ENCODE peak calls at places on chromosomes 5 and 9, in six cellular contexts. V, R, E, K, C and F are unnamed samples.

GRCh38 chr5:132433141-132433540 is 57.4 kb downstream of the IRF1 start:
- DNase-seq in V (no peak), R (no peak), E (peak; percentile 27), K (no peak), C (no peak), F (no peak)

GRCh38 chr5:124527220-124527991 is 219.0 kb downstream of the ZNF608 start:
- DNase-seq in V (no peak), R (no peak), E (no peak), K (no peak), C (no peak), F (no peak)

GRCh38 chr5:55410840-55411239 is 103.1 kb downstream of the MTREX start:
- DNase-seq in V (no peak), R (no peak), E (no peak), K (no peak), C (no peak), F (no peak)

GRCh38 chr5:120535900-120536299 is 71.8 kb downstream of the PRR16 start:
- DNase-seq in V (no peak), R (no peak), E (no peak), K (no peak), C (no peak), F (no peak)

GRCh38 chr5:113081881-113082546 is 105.4 kb downstream of the DCP2 start:
- DNase-seq in V (no peak), R (no peak), E (no peak), K (no peak), C (no peak), F (no peak)

GRCh38 chr9:126156898-126157297 is 169.7 kb upstream of the MVB12B start:
- DNase-seq in V (no peak), R (peak; percentile 35), E (no peak), K (no peak), C (no peak), F (no peak)

GRCh38 chr9:84668204-84669007 is 1.1 kb upstream of the NTRK2 start:
- DNase-seq in V (peak; percentile 51), R (peak; percentile 83), E (peak; percentile 88), K (peak; percentile 75), C (no peak), F (peak; percentile 57)

GRCh38 chr5:93611900-93612898 is 29.2 kb downstream of the NR2F1 start:
- DNase-seq in V (no peak), R (peak; percentile 73), E (no peak), K (no peak), C (no peak), F (peak; percentile 43)

GRCh38 chr5:67160985-67161384 is 35.6 kb downstream of the CD180 start:
- DNase-seq in V (no peak), R (no peak), E (peak; percentile 67), K (no peak), C (peak; percentile 48), F (peak; percentile 63)

GRCh38 chr9:87327567-87328125 is 170.0 kb upstream of the DAPK1 start:
- DNase-seq in V (no peak), R (no peak), E (no peak), K (no peak), C (no peak), F (no peak)

GRCh38 chr5:82100303-82101077 is 128.7 kb downstream of the ATG10 start:
- DNase-seq in V (no peak), R (no peak), E (no peak), K (no peak), C (no peak), F (no peak)

GRCh38 chr9:134655591-134656333 is 14.2 kb downstream of the COL5A1 start:
- DNase-seq in V (no peak), R (peak; percentile 60), E (peak; percentile 60), K (no peak), C (no peak), F (no peak)

GRCh38 chr9:98251554-98251953 is 3.9 kb downstream of the TBC1D2 start:
- DNase-seq in V (no peak), R (no peak), E (no peak), K (no peak), C (no peak), F (peak; percentile 64)

GRCh38 chr5:142717582-142718215 is 31.8 kb upstream of the FGF1 start:
- DNase-seq in V (peak; percentile 59), R (no peak), E (no peak), K (peak; percentile 51), C (no peak), F (peak; percentile 65)

GRCh38 chr5:181203093-181203711 is 1.8 kb downstream of the TRIM7 start:
- DNase-seq in V (no peak), R (peak; percentile 50), E (no peak), K (no peak), C (no peak), F (no peak)
- H3K4me1 ChIP-seq in V (peaks cover 7% of the 10 kb centered on the region), R (peaks cover 17% of the 10 kb centered on the region), E (no peaks in the 10 kb centered on the region), K (peaks cover 8% of the 10 kb centered on the region), C (peaks cover 41% of the 10 kb centered on the region), F (peaks cover 18% of the 10 kb centered on the region)

GRCh38 chr5:77645995-77646639 is 7.6 kb upstream of the OTP start:
- DNase-seq in V (no peak), R (no peak), E (no peak), K (no peak), C (no peak), F (no peak)
- H3K27me3 ChIP-seq in V (peaks cover 99% of the 10 kb centered on the region), R (peaks cover 53% of the 10 kb centered on the region), E (peaks cover 69% of the 10 kb centered on the region), K (peaks cover 61% of the 10 kb centered on the region), C (peaks cover 50% of the 10 kb centered on the region), F (peaks cover 31% of the 10 kb centered on the region)

GRCh38 chr9:120904061-120904998 is 22.3 kb downstream of the TRAF1 start:
- DNase-seq in V (no peak), R (peak; percentile 90), E (no peak), K (no peak), C (peak; percentile 86), F (no peak)

GRCh38 chr9:120902286-120902685 is 24.3 kb downstream of the TRAF1 start:
- DNase-seq in V (no peak), R (no peak), E (no peak), K (no peak), C (no peak), F (no peak)

GRCh38 chr9:120901704-120902103 is 24.7 kb upstream of the PHF19 start:
- DNase-seq in V (no peak), R (no peak), E (no peak), K (no peak), C (no peak), F (no peak)

GRCh38 chr9:120904999-120905793 is 21.4 kb downstream of the TRAF1 start:
- DNase-seq in V (no peak), R (no peak), E (no peak), K (no peak), C (no peak), F (no peak)

GRCh38 chr9:120902824-120903608 is 23.6 kb downstream of the TRAF1 start:
- DNase-seq in V (no peak), R (no peak), E (no peak), K (no peak), C (no peak), F (no peak)
- H3K4me1 ChIP-seq in V (no peaks in the 10 kb centered on the region), R (peaks cover 23% of the 10 kb centered on the region), E (no peaks in the 10 kb centered on the region), K (no peaks in the 10 kb centered on the region), C (peaks cover 78% of the 10 kb centered on the region), F (no peaks in the 10 kb centered on the region)

DNA sequence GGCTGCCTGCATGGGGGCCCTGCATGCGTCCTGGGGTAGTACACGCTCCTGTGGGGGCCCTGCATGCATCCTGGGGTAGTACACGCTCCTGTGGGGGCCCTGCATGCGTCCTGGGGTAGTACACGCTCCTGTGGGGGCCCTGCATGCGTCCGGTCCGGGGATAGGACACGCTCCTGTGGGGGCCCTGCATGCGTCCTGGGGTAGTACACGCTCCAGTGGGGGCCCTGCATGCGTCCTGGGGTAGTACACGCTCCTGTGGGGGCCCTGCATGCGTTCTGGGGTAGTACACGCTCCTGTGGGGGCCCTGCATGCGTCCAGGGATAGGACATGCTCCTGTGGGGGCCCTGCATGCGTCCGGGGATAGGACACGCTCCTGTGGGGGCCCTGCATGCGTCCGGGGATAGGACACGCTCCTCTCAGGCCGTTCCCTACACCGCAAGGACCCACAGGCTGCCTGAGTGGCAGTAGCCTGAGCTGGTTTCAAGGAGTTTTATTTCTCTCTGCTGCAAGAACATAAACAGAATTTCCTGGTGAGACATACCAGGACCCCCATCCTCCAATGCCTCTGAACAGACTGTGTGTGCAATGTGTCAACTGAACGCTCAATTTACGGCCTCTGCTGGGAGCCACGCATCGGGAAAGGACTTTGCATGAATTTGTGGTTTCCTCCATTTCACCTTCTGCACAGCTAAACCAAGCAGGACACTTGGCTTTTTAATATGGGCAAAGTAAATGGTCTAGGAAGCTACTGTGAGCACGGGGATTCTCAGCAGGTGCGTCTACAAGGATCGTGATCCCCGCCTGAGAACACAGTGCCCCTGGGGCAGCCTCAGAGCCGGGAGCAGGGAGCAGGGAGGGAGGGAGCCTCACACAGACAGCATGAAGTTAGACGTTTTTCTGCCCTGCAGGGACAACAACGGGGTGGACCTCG is 48.9 kb upstream of the CLPTM1L start:
- DNase-seq in V (no peak), R (no peak), E (no peak), K (no peak), C (no peak), F (no peak)
- H3K27me3 ChIP-seq in V (peaks cover 27% of the 10 kb centered on the region), R (peaks cover 11% of the 10 kb centered on the region), E (peaks cover 69% of the 10 kb centered on the region), K (peaks cover 51% of the 10 kb centered on the region), C (no peaks in the 10 kb centered on the region), F (peaks cover 65% of the 10 kb centered on the region)

DNA sequence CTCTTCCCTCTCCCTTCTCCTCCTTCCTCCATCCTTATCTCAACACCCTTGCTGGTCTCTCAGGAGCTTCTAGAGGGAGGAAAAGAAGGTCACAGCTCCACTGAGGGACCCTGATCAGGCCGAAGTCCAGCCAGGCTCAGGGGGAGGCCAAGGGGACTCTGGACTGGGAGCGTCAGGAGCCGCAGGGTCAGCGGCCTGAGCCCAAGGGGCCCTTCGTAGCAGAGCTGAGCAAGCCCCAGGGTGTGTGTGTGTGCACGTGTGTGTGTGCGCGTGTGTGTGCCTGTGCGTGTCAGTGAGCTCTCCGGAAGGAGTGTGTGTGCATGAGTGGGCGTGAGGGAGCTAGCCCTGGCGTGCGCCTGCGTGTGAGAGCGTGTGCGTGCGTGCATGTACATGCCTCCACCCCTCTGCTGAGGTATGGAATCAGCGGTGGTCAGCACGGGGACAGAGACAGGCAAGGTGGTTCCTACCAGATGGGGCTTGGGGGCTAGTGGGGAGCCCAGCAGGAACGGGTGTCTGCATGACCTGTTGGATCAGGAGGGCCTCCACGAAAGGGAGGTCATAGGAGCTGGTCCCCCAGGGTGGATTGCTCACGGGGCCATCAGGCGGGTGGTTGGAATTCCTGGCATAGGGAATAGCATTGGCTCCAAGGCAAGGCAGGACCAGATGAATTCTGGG is 10.0 kb upstream of the AGPAT2 start:
- DNase-seq in V (no peak), R (no peak), E (no peak), K (no peak), C (no peak), F (no peak)
- H3K4me1 ChIP-seq in V (peaks cover 4% of the 10 kb centered on the region), R (peaks cover 10% of the 10 kb centered on the region), E (no peaks in the 10 kb centered on the region), K (no peaks in the 10 kb centered on the region), C (peaks cover 15% of the 10 kb centered on the region), F (peaks cover 6% of the 10 kb centered on the region)

GRCh38 chr5:171288066-171288465 is 21.0 kb upstream of the TLX3 start:
- DNase-seq in V (no peak), R (no peak), E (no peak), K (no peak), C (no peak), F (no peak)
- H3K27me3 ChIP-seq in V (no peaks in the 10 kb centered on the region), R (no peaks in the 10 kb centered on the region), E (no peaks in the 10 kb centered on the region), K (no peaks in the 10 kb centered on the region), C (peaks cover 4% of the 10 kb centered on the region), F (no peaks in the 10 kb centered on the region)